ENCODE peak calls at places on chromosomes 16 and 17, in four cellular contexts. Z, A, B and W are unnamed samples. For H3K4me1, the result is how much of the 10 kb centered on the place peaks cover.

GRCh38 chr17:41223821-41224220 is 2.6 kb upstream of the KRTAP9-2 start:
- DNase-seq in Z (no peak), B (no peak), A (no peak), W (no peak)

GRCh38 chr17:78993241-78993956 is 13.7 kb upstream of the LGALS3BP start:
- DNase-seq in B (peak), A (peak), Z (peak), W (no peak)

GRCh38 chr17:34579979-34580684 is 750 bp downstream of the TMEM132E start:
- DNase-seq in B (no peak), Z (no peak), A (no peak), W (no peak)

GRCh38 chr16:71746442-71747046 is 22.0 kb upstream of the PHLPP2 start:
- DNase-seq in A (no peak), Z (no peak), B (no peak), W (no peak)

GRCh38 chr17:50638572-50638850 is 3.8 kb downstream of the ABCC3 start:
- DNase-seq in A (no peak), B (no peak), Z (no peak), W (no peak)

GRCh38 chr17:65741690-65742089 is 180.2 kb upstream of the AXIN2 start:
- DNase-seq in B (no peak), A (no peak), Z (no peak), W (no peak)

GRCh38 chr16:46789499-46790414 is 41.2 kb downstream of the C16orf87 start:
- DNase-seq in Z (peak), A (peak), B (peak), W (peak)

GRCh38 chr16:11583889-11584565 is 2.7 kb downstream of the LITAF start:
- DNase-seq in B (peak), Z (no peak), A (no peak), W (no peak)

GRCh38 chr17:28426081-28426519 is 20.1 kb upstream of the SLC46A1 start:
- DNase-seq in A (no peak), Z (no peak), B (peak), W (no peak)

GRCh38 chr16:12896562-12896961 is 4.8 kb upstream of the SHISA9 start:
- DNase-seq in B (no peak), A (no peak), Z (no peak), W (no peak)

GRCh38 chr17:77369544-77369971 is 228.8 kb downstream of the SEC14L1 start:
- DNase-seq in A (peak), Z (peak), B (no peak), W (peak)

GRCh38 chr16:27315333-27316037 is 1.7 kb downstream of the IL4R start:
- DNase-seq in Z (peak), B (peak), A (no peak), W (peak)

GRCh38 chr16:53123753-53124152 is 69.0 kb downstream of the CHD9 start:
- DNase-seq in B (no peak), Z (no peak), A (no peak), W (no peak)

GRCh38 chr17:71084219-71084618 is 914.9 kb downstream of the KCNJ2 start:
- DNase-seq in B (peak), Z (no peak), A (no peak), W (no peak)

GRCh38 chr17:35900693-35901487 is 20.7 kb upstream of the CCL5 start:
- DNase-seq in A (no peak), Z (no peak), B (no peak), W (no peak)

GRCh38 chr17:16239931-16240330 is 22.9 kb downstream of the PIGL start:
- DNase-seq in A (no peak), B (no peak), Z (no peak), W (no peak)

GRCh38 chr17:77322534-77323412 is 182.0 kb downstream of the SEC14L1 start:
- DNase-seq in A (peak), Z (peak), B (peak), W (peak)

GRCh38 chr16:728131-728889 is 1.4 kb downstream of the HAGHL start:
- DNase-seq in B (peak), A (no peak), Z (no peak), W (peak)

GRCh38 chr16:622920-623280 is 7.9 kb upstream of the WFIKKN1 start:
- DNase-seq in B (no peak), A (no peak), Z (no peak), W (peak)

GRCh38 chr16:88754912-88755744 is 29.9 kb downstream of the PIEZO1 start:
- DNase-seq in A (no peak), B (no peak), Z (no peak), W (no peak)

GRCh38 chr17:72518810-72519597 is 398.2 kb downstream of the SOX9 start:
- DNase-seq in B (peak), A (no peak), Z (no peak), W (no peak)

GRCh38 chr17:14688134-14688533 is 387.3 kb downstream of the HS3ST3B1 start:
- DNase-seq in B (no peak), A (no peak), Z (no peak), W (no peak)

GRCh38 chr17:50721194-50722010 is 2.0 kb downstream of the LUC7L3 start:
- DNase-seq in Z (no peak), B (no peak), A (no peak), W (no peak)

GRCh38 chr16:89859809-89860075 is 13.7 kb upstream of the TCF25 start:
- DNase-seq in Z (no peak), B (no peak), A (no peak), W (no peak)

GRCh38 chr16:89858973-89859808 is 14.2 kb upstream of the TCF25 start:
- DNase-seq in A (no peak), B (no peak), Z (no peak), W (no peak)

GRCh38 chr16:89862732-89863131 is 10.7 kb upstream of the TCF25 start:
- DNase-seq in A (no peak), B (no peak), Z (no peak), W (no peak)

GRCh38 chr16:89861648-89862047 is 11.7 kb upstream of the TCF25 start:
- DNase-seq in Z (no peak), A (no peak), B (no peak), W (no peak)

GRCh38 chr16:89860747-89861304 is 12.6 kb upstream of the TCF25 start:
- DNase-seq in A (peak), B (peak), Z (peak), W (peak)
- TF ChIP-seq POLR2A in A (no peak), B (no peak), Z (no peak), W (no peak)

DNA sequence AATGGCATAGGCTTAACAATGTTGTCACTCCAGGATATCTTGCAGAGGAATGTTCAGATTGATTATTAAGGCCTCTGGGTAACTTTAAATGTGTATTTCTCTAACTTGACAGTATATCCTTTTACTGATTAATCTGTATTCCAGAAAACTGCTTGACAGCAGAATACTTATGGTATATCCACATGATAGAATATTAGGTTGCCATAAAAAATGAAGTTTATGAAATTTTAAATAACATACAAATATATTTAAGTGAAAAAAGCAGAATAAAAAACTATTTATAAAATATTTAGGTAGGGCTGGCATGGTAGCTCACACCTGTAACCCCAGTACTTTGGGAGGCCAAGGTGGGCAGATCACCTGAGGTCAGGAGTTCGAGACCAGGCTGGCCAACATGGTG is 106.7 kb downstream of the TRIM37 start:
- DNase-seq in Z (no peak), B (no peak), A (no peak), W (no peak)
- H3K4me1 ChIP-seq in Z (under half), B (under half), A (under half), W (under half)

DNA sequence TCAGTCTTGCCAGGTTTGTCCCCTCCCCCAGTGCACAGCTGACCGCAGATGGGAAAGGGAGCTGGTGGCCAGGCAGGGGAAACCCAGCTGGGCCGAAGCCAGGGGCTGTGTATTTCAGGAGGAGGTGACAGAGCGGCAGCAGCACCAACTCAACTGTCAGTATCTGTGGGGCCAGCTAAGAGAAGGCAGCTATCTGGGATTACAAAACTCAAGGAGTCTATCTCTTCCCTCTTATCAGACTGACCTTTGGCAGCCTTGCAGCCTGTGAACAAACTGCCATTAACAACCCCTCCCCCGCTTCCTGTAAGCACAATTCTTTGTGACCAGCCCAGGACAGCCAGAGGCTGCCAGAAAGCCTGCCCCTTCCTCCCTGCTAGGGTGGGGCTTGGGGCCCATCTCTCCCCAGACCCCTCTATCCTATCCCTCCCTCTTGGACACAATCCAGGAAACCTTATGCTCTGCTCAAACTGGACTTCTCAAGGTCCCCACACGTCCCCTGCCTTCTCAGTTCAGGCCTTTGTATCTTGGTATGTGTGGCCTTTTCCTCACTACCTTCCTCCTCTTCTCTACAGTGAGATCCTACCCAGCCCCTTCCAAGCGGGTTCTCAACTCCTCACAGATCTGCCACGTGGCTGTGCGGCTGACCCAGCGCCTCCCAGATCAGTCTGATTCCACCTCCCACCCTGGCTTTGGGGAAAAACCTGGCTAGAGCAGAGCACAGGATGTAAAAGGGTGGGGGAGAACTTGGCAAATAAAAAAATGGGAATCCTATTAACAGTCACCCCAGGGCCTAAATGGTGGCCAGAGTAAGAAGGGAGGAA is 10.5 kb downstream of the ST3GAL2 start:
- DNase-seq in B (peak), A (peak), Z (peak), W (peak)
- TF ChIP-seq POLR2A in B (peak), A (no peak), Z (no peak), W (no peak)

DNA sequence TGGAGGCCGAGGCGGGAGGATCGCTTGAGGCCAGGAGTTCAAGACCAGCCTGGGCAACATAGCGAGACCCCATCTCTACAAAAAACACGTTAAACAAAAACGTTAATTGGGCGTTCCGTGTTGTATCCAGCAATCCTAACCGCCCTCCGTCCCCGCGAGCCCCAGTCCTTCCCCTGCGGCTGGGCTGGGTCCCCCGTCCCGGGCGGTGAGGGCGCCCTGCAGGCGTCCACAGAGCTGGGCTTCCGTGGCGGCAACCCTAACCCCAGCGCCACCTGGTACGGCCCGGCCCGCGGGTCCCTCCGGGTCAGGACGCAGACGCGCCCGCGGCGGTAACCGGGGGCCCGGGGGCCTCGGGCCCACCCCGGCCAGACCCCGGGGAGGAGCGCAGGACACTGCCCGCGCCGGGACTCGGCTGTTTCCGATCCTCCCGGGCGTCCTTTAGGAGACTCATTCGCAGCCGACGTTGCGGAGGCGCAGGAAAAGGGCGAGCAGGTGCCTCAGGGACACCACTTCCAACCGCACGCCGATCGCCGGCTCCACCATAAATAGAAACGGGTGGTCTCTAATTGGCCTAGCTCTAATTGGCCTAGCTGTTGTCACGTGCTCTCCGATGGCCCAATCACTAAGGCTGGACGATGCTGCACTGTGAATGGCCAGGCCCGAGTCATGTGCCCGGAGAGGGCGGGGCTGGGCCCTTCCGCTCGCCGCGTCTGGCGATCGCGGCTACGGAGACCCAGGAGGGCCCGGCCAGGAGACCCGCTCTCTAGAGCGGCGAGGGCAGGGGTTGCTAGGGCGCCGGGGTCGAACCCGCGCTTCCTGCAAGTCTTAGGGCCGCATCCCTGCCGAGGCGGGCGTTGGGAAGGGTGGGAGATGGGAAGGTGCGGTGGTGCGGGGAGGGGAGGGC is 19.0 kb upstream of the CSNK1D start:
- DNase-seq in A (peak), Z (peak), B (peak), W (peak)
- H3K4me1 ChIP-seq in A (under half), Z (under half), B (half or more), W (under half)

GRCh38 chr16:8963825-8964441 is at the start of gene USP7:
- DNase-seq in Z (peak), A (peak), B (peak), W (peak)
- TF ChIP-seq POLR2A in Z (peak), A (peak), B (peak), W (no peak)

GRCh38 chr17:47843391-47843730 is 2.3 kb upstream of the SCRN2 start:
- DNase-seq in A (no peak), B (no peak), Z (no peak), W (no peak)
- H3K4me1 ChIP-seq in A (under half), B (under half), Z (under half), W (under half)

GRCh38 chr17:46099865-46100264 is 93.4 kb downstream of the KANSL1 start:
- DNase-seq in Z (no peak), A (no peak), B (no peak), W (no peak)

GRCh38 chr17:46092996-46093395 is 93.9 kb downstream of the STH start:
- DNase-seq in Z (no peak), A (no peak), B (no peak), W (no peak)

DNA sequence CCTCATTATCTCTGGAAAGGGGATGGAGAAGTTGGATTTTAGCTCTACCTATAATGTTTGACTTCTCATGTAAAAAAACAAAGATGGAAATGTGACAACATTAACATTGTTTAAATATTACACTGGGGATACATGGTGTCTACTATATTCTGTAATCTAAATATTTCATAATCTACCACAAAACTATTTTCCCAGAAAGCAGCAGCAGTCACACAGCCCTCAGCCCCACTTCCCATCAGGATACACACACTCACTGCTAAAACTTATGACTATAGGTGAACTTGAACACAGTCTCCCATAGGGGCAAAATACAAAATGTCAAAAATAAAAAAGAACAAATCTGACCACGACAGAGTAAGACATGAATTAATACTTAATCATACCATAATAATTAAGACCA is 95.7 kb downstream of the KANSL1 start:
- DNase-seq in Z (no peak), A (no peak), B (no peak), W (no peak)
- TF ChIP-seq POLR2A in Z (no peak), A (no peak), B (no peak), W (no peak)

GRCh38 chr16:87471278-87472141 is 21.3 kb downstream of the ZCCHC14 start:
- DNase-seq in Z (no peak), B (no peak), A (no peak), W (no peak)

GRCh38 chr16:87469186-87469585 is 23.6 kb downstream of the ZCCHC14 start:
- DNase-seq in Z (no peak), A (no peak), B (no peak), W (no peak)

GRCh38 chr16:87468550-87468949 is 24.3 kb downstream of the ZCCHC14 start:
- DNase-seq in B (no peak), Z (no peak), A (no peak), W (peak)

GRCh38 chr16:87472142-87472778 is 20.6 kb downstream of the ZCCHC14 start:
- DNase-seq in B (no peak), A (no peak), Z (no peak), W (no peak)

GRCh38 chr16:87470332-87470731 is 22.5 kb downstream of the ZCCHC14 start:
- DNase-seq in Z (no peak), B (no peak), A (no peak), W (no peak)
- H3K4me1 ChIP-seq in Z (under half), B (half or more), A (under half), W (half or more)

DNA sequence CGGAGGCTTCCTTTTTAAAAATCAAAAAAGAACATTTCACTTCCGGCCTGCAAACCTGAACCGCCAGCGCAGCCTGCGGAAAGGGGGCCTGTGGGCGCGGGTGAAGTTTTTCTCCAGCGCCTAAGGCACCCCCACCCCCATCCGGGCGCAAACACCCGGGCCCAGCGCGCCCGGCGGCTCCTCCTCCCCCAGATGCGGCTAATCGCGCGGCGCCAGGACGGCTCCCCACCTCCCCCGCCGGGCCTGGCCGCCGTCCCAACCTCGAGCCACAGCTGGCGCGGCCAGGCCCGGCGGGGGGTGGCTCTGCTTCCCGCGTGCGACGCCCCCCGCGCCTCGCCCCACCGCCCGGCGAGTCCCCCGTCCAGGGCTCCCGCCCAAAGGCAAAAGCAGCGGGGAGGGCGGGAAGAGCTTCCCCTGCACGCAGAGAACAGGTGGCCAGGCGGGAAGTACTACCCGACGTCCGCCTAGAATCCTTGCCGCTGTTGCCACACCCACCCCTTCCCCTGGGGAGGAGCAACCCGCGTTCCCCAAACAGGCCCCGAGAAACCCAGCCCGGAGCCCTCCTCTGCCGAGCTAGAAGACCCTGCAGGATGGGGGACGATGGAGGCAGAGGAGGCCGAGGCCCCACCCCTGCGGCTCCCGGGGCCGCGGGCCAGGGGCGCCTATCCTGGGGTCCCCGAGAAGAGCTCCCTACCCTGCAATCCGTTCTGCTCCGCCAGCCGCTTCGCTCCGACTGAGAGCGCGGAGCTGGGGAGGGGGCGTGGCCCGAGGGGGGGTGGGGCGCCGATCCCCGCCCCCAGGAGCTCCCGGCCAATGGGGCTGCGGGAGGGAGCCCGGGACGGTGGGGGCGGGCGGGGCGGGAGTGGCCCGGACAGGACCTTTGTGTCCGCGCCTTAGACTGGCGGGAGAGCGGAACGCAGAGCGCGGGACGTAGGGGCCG is at the start of gene CARHSP1:
- DNase-seq in A (peak), Z (peak), B (peak), W (peak)
- TF ChIP-seq POLR2A in A (peak), Z (peak), B (peak), W (no peak)